ENCODE peak calls at places on chromosome 2, in six cellular contexts. Q is WTC11, V is A549, N is HepG2, A is K562, W is H1. C is an unnamed sample.

GRCh38 chr2:39631715-39632114 is 34.0 kb upstream of the TMEM178A start:
- DNase-seq in V (peak), Q (no peak), W (no peak), N (no peak), A (peak), C (no peak)

GRCh38 chr2:227414846-227415245 is 27.1 kb upstream of the SCYGR1 start:
- DNase-seq in A (no peak), V (peak), Q (no peak), N (peak), W (no peak), C (no peak)

GRCh38 chr2:226881287-226881686 is 45.4 kb downstream of the RHBDD1 start:
- DNase-seq in V (no peak), A (no peak), Q (no peak), W (no peak), N (no peak), C (no peak)

GRCh38 chr2:2769481-2770431 is 438.7 kb upstream of the MYT1L start:
- DNase-seq in W (no peak), A (no peak), Q (no peak), V (peak), N (no peak), C (peak)

GRCh38 chr2:149451417-149452165 is 121.2 kb downstream of the LYPD6 start:
- DNase-seq in Q (no peak), N (no peak), W (no peak), V (no peak), A (no peak), C (no peak)

GRCh38 chr2:222844323-222844722 is 16.5 kb upstream of the ACSL3 start:
- DNase-seq in Q (no peak), V (peak), A (peak), W (no peak), N (no peak), C (no peak)

GRCh38 chr2:186503827-186504606 is 18.0 kb downstream of the ZC3H15 start:
- DNase-seq in W (no peak), A (peak), V (peak), N (peak), Q (no peak), C (peak)

GRCh38 chr2:144770616-144771230 is 250.8 kb upstream of the ZEB2 start:
- DNase-seq in A (no peak), V (no peak), Q (no peak), W (no peak), N (no peak), C (no peak)

GRCh38 chr2:121196132-121196848 is 88.7 kb downstream of the TFCP2L1 start:
- DNase-seq in A (no peak), V (no peak), N (no peak), Q (peak), W (no peak), C (no peak)

GRCh38 chr2:128451636-128452411 is 133.2 kb upstream of the HS6ST1 start:
- DNase-seq in A (no peak), V (no peak), Q (no peak), W (no peak), N (no peak), C (no peak)

GRCh38 chr2:11581797-11582525 is 48.1 kb downstream of the GREB1 start:
- DNase-seq in A (no peak), Q (no peak), W (no peak), N (no peak), V (no peak), C (no peak)

GRCh38 chr2:10813085-10813748 is 632 bp upstream of the PDIA6 start:
- DNase-seq in N (no peak), W (no peak), A (no peak), V (no peak), Q (no peak), C (no peak)

GRCh38 chr2:8662239-8662879 is 19.5 kb upstream of the ID2 start:
- DNase-seq in A (peak), N (peak), W (no peak), Q (no peak), V (peak), C (peak)

GRCh38 chr2:181887056-181887455 is 4.5 kb upstream of the ITPRID2 start:
- DNase-seq in Q (no peak), W (no peak), N (no peak), A (no peak), V (no peak), C (no peak)

GRCh38 chr2:8634466-8635172 is 47.2 kb upstream of the ID2 start:
- DNase-seq in A (no peak), W (no peak), N (no peak), V (no peak), Q (no peak), C (no peak)

GRCh38 chr2:23107341-23107941 is 277.5 kb upstream of the KLHL29 start:
- DNase-seq in N (no peak), V (no peak), Q (no peak), W (no peak), A (no peak), C (peak)

GRCh38 chr2:241110089-241110606 is 8.1 kb upstream of the MTERF4 start:
- DNase-seq in W (no peak), N (no peak), Q (no peak), A (no peak), V (no peak), C (no peak)

GRCh38 chr2:38898256-38898655 is 8.6 kb downstream of the ARHGEF33 start:
- DNase-seq in Q (no peak), N (no peak), A (peak), V (no peak), W (no peak), C (no peak)

GRCh38 chr2:240631561-240632290 is 6.4 kb downstream of the GPR35 start:
- DNase-seq in N (no peak), W (no peak), Q (no peak), V (no peak), A (no peak), C (peak)

GRCh38 chr2:108324531-108325256 is 36.0 kb downstream of the SULT1C2 start:
- DNase-seq in V (peak), Q (no peak), N (no peak), A (no peak), W (no peak), C (no peak)

GRCh38 chr2:190320696-190321095 is 1.1 kb upstream of the HIBCH start:
- DNase-seq in V (no peak), A (peak), Q (no peak), W (no peak), N (no peak), C (no peak)

GRCh38 chr2:50770299-50770698 is 261.6 kb downstream of the NRXN1 start:
- DNase-seq in W (no peak), Q (no peak), V (no peak), A (no peak), N (no peak), C (no peak)

GRCh38 chr2:176455865-176456291 is 186.6 kb downstream of the MTX2 start:
- DNase-seq in V (peak), N (no peak), Q (peak), A (no peak), W (no peak), C (peak)

GRCh38 chr2:159381574-159381973 is 95.1 kb upstream of the WDSUB1 start:
- DNase-seq in A (no peak), W (no peak), Q (no peak), N (peak), V (no peak), C (no peak)
- TF ChIP-seq USF2 in A (no peak), W (no peak), Q (no peak), N (no peak), V (no peak), C (no peak)

GRCh38 chr2:6590442-6590841 is 275.3 kb downstream of the CMPK2 start:
- DNase-seq in V (no peak), A (no peak), N (no peak), W (no peak), Q (no peak), C (no peak)
- TF ChIP-seq USF2 in V (no peak), A (no peak), N (no peak), W (no peak), Q (no peak), C (no peak)

DNA sequence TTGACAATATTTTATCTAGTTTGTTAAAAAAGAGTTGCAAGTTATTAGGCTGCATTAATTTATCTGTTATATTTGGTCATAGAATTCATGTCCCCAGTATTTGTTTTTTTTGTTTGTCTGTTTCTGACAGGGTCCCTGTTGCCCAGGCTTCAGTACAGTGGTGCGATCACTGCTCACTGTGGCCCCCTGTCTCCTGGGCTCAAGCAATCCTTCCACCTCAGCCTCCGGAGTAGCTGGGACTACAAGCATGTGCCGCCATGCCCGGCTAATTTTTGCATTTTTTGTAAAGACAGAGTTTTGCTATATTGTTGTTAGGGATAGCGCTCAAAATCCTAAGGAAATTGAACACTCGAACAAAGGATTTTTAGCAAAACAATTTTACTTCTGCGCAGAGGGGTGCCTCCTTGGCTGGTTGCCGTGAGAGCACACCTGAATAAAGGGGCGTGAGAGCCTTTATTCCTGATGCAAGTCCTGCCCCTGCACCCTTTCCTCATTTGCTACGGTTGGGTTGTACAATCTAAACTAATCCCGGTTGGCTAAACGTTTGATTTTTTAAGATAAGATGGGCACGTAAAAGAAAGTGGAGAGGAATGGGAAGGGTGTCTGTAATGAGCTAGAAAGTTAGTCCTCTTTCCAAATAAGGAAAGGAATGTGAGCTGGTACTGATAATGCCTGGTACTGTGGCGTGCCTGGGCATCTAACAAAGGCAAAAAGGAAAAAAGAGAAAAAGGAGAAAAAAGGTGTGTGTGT is 65.5 kb downstream of the COMMD1 start:
- DNase-seq in N (no peak), Q (peak), A (peak), W (no peak), V (no peak), C (no peak)
- TF ChIP-seq USF2 in N (no peak), Q (no peak), A (no peak), W (no peak), V (no peak), C (no peak)

GRCh38 chr2:188746727-188747126 is 227.4 kb upstream of the COL3A1 start:
- DNase-seq in N (no peak), A (no peak), Q (no peak), W (no peak), V (no peak), C (no peak)
- TF ChIP-seq USF2 in N (no peak), A (no peak), Q (no peak), W (no peak), V (no peak), C (no peak)

GRCh38 chr2:236671820-236672520 is 102.3 kb downstream of the ACKR3 start:
- DNase-seq in V (no peak), W (no peak), A (no peak), N (no peak), Q (no peak), C (no peak)

GRCh38 chr2:236673823-236674185 is 104.2 kb downstream of the ACKR3 start:
- DNase-seq in V (no peak), A (no peak), Q (no peak), N (no peak), W (no peak), C (no peak)

GRCh38 chr2:236674238-236674637 is 104.6 kb downstream of the ACKR3 start:
- DNase-seq in A (no peak), W (no peak), Q (no peak), V (no peak), N (no peak), C (no peak)

GRCh38 chr2:236672606-236673005 is 103.0 kb downstream of the ACKR3 start:
- DNase-seq in N (no peak), A (no peak), Q (no peak), V (no peak), W (no peak), C (no peak)

GRCh38 chr2:236673126-236673822 is 103.6 kb downstream of the ACKR3 start:
- DNase-seq in A (no peak), V (no peak), Q (no peak), N (no peak), W (no peak), C (no peak)
- TF ChIP-seq USF2 in A (no peak), V (no peak), Q (no peak), N (no peak), W (no peak), C (no peak)

GRCh38 chr2:224966663-224967062 is 75.6 kb downstream of the DOCK10 start:
- DNase-seq in A (no peak), Q (no peak), N (no peak), V (no peak), W (no peak), C (no peak)
- TF ChIP-seq USF2 in A (no peak), Q (no peak), N (no peak), V (no peak), W (no peak), C (no peak)

DNA sequence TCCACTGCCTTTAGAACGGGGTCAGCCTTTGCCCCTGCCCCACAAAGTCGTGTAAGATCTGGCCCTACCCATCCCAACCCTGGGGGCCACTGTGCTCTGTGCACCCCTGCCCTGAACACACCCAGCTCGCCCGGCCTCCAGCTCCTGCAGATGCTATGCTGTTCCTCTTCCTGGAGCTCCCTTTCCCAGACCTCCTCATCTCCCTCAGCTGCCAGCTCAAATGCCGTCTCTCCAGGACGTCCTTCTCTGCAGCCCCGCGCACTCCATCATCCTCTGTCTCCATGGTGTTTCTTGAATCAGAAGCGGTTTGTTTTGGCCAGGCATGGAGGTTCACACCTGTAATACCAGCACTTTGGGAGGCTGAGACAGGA is 94.1 kb downstream of the SH3BP4 start:
- DNase-seq in A (no peak), W (no peak), Q (no peak), N (no peak), V (no peak), C (no peak)
- TF ChIP-seq USF2 in A (no peak), W (no peak), Q (no peak), N (no peak), V (no peak), C (no peak)

DNA sequence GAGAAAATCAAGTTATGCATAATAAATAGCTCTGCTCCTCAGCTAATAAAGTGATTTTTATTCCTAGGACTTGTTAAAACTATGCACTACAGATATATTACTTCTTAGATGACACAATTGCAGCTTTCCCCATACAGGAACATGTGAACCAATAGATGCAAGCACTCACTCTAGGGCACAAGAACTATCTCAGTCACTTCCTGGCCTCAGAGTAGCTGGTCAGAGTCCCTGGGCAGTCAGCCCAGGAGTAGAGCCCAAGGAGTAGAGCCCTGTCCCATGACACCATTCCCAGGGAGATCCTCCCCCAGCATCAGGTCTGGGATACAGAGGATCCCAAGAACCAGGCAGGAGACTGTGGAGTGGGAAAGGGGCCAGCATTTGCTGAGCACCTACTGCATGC is 2.7 kb downstream of the TNS1 start:
- DNase-seq in N (no peak), V (no peak), Q (no peak), W (no peak), A (no peak), C (no peak)
- TF ChIP-seq USF2 in N (no peak), V (no peak), Q (no peak), W (no peak), A (no peak), C (no peak)

GRCh38 chr2:237997521-237997920 is 30.7 kb downstream of the UBE2F start:
- DNase-seq in Q (no peak), A (no peak), V (no peak), W (no peak), N (no peak), C (no peak)

GRCh38 chr2:237998530-237998929 is 31.7 kb downstream of the UBE2F start:
- DNase-seq in V (no peak), N (peak), W (no peak), Q (no peak), A (no peak), C (no peak)

GRCh38 chr2:237993701-237994100 is 26.9 kb downstream of the UBE2F start:
- DNase-seq in N (no peak), V (no peak), Q (no peak), A (no peak), W (no peak), C (no peak)

GRCh38 chr2:237995036-237995435 is 28.2 kb downstream of the UBE2F start:
- DNase-seq in A (peak), N (no peak), V (no peak), W (no peak), Q (no peak), C (no peak)

DNA sequence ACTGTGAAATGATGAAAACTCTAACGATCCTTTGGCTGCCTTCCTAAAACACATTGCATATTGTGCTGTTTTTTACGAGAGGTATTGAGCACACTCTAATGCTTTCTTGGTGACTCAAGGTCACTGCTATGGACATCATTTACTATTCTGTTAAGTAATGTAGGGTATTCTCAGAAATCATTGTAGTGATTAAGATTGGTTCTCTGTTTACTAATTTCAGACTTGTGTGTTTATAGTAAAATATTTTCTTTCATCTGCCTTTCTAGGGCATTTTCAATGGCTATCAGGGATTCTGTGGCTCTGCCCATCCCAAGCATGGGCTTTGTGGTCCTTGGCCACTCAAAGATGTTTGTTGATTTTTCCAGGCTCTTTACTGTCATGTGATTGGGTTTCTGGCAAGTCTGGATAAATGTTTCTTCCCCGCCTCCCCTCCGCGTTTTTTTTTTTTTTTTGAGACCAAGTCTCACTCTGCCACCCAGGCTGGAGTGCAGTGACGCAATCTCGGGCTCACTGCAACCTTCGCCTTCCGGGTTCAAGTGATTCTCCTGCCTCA is 29.3 kb downstream of the UBE2F start:
- DNase-seq in Q (no peak), A (no peak), V (no peak), N (no peak), W (no peak), C (no peak)
- TF ChIP-seq USF2 in Q (no peak), A (no peak), V (no peak), N (no peak), W (no peak), C (no peak)